ENCODE peak calls at places on chromosomes 6 and 20, in four cellular contexts. One of them, this sample, is unnamed.
A peak's percentile ranks its signal among the peaks of the same experiment; 100 is the strongest.

GRCh38 chr6:112639436-112639835 is 292.3 kb downstream of the RFPL4B start:
- DNase-seq in K562: no peak
- DNase-seq in H1: no peak
- DNase-seq in HepG2: no peak
- DNase-seq in this sample: no peak

GRCh38 chr6:120395330-120395729 is 939.0 kb downstream of the TBC1D32 start:
- DNase-seq in K562: no peak
- DNase-seq in H1: no peak
- DNase-seq in HepG2: no peak
- DNase-seq in this sample: no peak

GRCh38 chr6:122715725-122716124 is 63.8 kb upstream of the FABP7 start:
- DNase-seq in K562: peak; percentile 17
- DNase-seq in H1: no peak
- DNase-seq in HepG2: no peak
- DNase-seq in this sample: no peak

GRCh38 chr20:63537525-63538203 is 488 bp upstream of the PTK6 start:
- DNase-seq in K562: peak; percentile 91
- DNase-seq in HepG2: peak; percentile 86
- DNase-seq in H1: peak; percentile 97
- DNase-seq in this sample: peak; percentile 92

GRCh38 chr20:11734431-11734830 is 183.3 kb upstream of the BTBD3 start:
- DNase-seq in HepG2: no peak
- DNase-seq in K562: no peak
- DNase-seq in H1: no peak
- DNase-seq in this sample: no peak

GRCh38 chr6:144347447-144347758 is 62.3 kb downstream of the UTRN start:
- DNase-seq in K562: no peak
- DNase-seq in H1: no peak
- DNase-seq in HepG2: no peak
- DNase-seq in this sample: no peak

GRCh38 chr20:62597416-62598115 is 44.7 kb upstream of the SLCO4A1 start:
- DNase-seq in H1: no peak
- DNase-seq in HepG2: no peak
- DNase-seq in K562: no peak
- DNase-seq in this sample: no peak

GRCh38 chr6:88368071-88368787 is 202.1 kb upstream of the CNR1 start:
- DNase-seq in H1: no peak
- DNase-seq in HepG2: no peak
- DNase-seq in K562: no peak
- DNase-seq in this sample: no peak

GRCh38 chr6:164108869-164109769 is 694.6 kb downstream of the QKI start:
- DNase-seq in K562: no peak
- DNase-seq in HepG2: no peak
- DNase-seq in H1: no peak
- DNase-seq in this sample: no peak

GRCh38 chr6:102197211-102197610 is 803.7 kb downstream of the GRIK2 start:
- DNase-seq in HepG2: no peak
- DNase-seq in H1: peak; percentile 77
- DNase-seq in K562: no peak
- DNase-seq in this sample: peak; percentile 58

GRCh38 chr6:136014454-136015421 is 163.2 kb downstream of the PDE7B start:
- DNase-seq in K562: no peak
- DNase-seq in H1: no peak
- DNase-seq in HepG2: no peak
- DNase-seq in this sample: no peak

GRCh38 chr20:57266251-57267157 is at the start of gene BMP7:
- DNase-seq in HepG2: no peak
- DNase-seq in K562: no peak
- DNase-seq in H1: peak; percentile 87
- DNase-seq in this sample: peak; percentile 82

GRCh38 chr6:4270799-4271198 is 135.4 kb upstream of the ECI2 start:
- DNase-seq in HepG2: no peak
- DNase-seq in H1: no peak
- DNase-seq in K562: no peak
- DNase-seq in this sample: no peak

GRCh38 chr6:168102093-168102985 is 23.3 kb upstream of the FRMD1 start:
- DNase-seq in H1: no peak
- DNase-seq in K562: no peak
- DNase-seq in HepG2: no peak
- DNase-seq in this sample: peak; percentile 52

GRCh38 chr6:25315194-25315593 is 36.0 kb downstream of the CARMIL1 start:
- DNase-seq in K562: no peak
- DNase-seq in HepG2: no peak
- DNase-seq in H1: no peak
- DNase-seq in this sample: peak; percentile 70

GRCh38 chr20:10113746-10114145 is 79.0 kb downstream of the ANKEF1 start:
- DNase-seq in K562: no peak
- DNase-seq in H1: no peak
- DNase-seq in HepG2: no peak
- DNase-seq in this sample: no peak

GRCh38 chr6:24229694-24230093 is 103.7 kb downstream of the NRSN1 start:
- DNase-seq in K562: no peak
- DNase-seq in H1: no peak
- DNase-seq in HepG2: no peak
- DNase-seq in this sample: no peak

GRCh38 chr6:131225127-131225526 is 89.9 kb downstream of the AKAP7 start:
- DNase-seq in HepG2: no peak
- DNase-seq in K562: no peak
- DNase-seq in H1: no peak
- DNase-seq in this sample: no peak

GRCh38 chr20:47196091-47197081 is 160.1 kb downstream of the ZMYND8 start:
- DNase-seq in H1: peak; percentile 95
- DNase-seq in K562: peak; percentile 85
- DNase-seq in HepG2: peak; percentile 70
- DNase-seq in this sample: peak; percentile 94

GRCh38 chr6:33577106-33577535 is 3.0 kb downstream of the BAK1 start:
- DNase-seq in HepG2: no peak
- DNase-seq in H1: no peak
- DNase-seq in K562: peak; percentile 46
- DNase-seq in this sample: no peak

GRCh38 chr6:143294265-143294664 is 156.2 kb downstream of the ADAT2 start:
- DNase-seq in K562: no peak
- DNase-seq in H1: no peak
- DNase-seq in HepG2: no peak
- DNase-seq in this sample: no peak

GRCh38 chr6:42431877-42432276 is 19.8 kb downstream of the TRERF1 start:
- DNase-seq in HepG2: no peak
- DNase-seq in K562: no peak
- DNase-seq in H1: no peak
- DNase-seq in this sample: no peak

DNA sequence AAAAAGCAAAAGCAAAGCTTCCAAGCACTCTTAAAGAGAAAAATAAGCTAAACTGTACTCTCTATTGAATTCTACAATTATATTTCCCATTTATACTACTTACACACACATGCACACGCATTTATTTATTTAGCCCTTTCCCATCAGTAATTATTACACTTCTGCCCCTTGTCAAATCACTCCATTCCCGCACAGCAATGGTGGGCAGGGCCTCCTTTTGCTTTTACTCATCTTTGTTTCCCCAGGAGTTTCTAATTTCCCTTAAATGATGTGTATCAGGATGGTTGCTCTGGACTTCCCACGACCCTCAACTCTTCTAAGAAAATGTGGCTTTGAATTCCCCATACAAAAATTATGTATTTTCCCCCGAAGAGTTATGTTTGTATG is 19.9 kb downstream of the PXT1 start:
- DNase-seq in HepG2: no peak
- DNase-seq in H1: no peak
- DNase-seq in K562: no peak
- DNase-seq in this sample: no peak
- H2AFZ ChIP-seq in HepG2: peak overlapping the region; percentile 80
- H2AFZ ChIP-seq in H1: peak overlapping the region; percentile 90
- H2AFZ ChIP-seq in K562: peak overlapping the region; percentile 93
- H2AFZ ChIP-seq in this sample: peak overlapping the region; percentile 96

GRCh38 chr6:156425374-156425773 is 351.8 kb upstream of the ARID1B start:
- DNase-seq in K562: no peak
- DNase-seq in H1: no peak
- DNase-seq in HepG2: no peak
- DNase-seq in this sample: no peak
- TF ChIP-seq CREB1 in K562: no peak
- TF ChIP-seq CREB1 in H1: no peak
- TF ChIP-seq CREB1 in HepG2: no peak
- TF ChIP-seq CREB1 in this sample: no peak

DNA sequence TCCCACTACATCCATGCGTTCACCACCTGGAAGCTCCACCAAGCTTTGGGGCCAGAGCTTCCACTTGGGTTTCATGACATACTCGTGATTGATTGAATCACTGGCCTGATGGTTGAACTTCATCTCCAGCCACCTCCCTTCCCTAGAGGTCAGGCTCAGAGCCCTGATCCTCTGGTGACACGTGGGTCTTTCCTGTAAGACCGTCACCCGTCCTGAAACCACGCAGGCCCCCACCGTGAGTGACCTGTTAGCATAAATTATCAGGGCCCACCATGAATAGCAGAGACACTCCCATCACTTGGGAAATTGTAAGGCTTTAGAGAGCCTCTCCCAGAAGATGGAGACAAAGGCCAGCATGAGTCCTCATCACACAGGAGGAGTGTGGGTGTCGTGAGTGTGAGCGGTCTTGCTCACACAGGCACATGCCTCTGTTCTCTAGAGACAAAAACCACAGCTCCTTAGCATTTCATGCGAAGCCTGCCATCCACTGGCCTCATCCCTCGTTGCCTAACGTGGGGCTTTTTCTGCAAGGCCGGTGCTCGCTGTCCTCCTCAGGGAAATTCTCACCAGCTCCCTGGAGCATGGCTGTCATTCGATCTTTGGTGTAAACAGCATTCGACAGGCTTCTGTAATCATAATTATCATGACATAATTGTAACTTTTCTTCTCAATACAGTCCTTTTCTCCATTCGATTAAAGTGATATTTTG is 65.1 kb upstream of the DUSP22 start:
- DNase-seq in H1: no peak
- DNase-seq in HepG2: no peak
- DNase-seq in K562: no peak
- DNase-seq in this sample: no peak
- TF ChIP-seq CTCF in H1: no peak
- TF ChIP-seq CTCF in HepG2: peak; percentile 40
- TF ChIP-seq CTCF in K562: no peak
- TF ChIP-seq CTCF in this sample: peak; percentile 40

GRCh38 chr6:18096423-18096822 is 26.1 kb downstream of the NHLRC1 start:
- DNase-seq in K562: no peak
- DNase-seq in H1: no peak
- DNase-seq in HepG2: no peak
- DNase-seq in this sample: no peak
- H2AFZ ChIP-seq in K562: peak overlapping the region; percentile 51
- H2AFZ ChIP-seq in H1: no peak overlapping the region
- H2AFZ ChIP-seq in HepG2: no peak overlapping the region
- H2AFZ ChIP-seq in this sample: peak overlapping the region; percentile 16

GRCh38 chr6:15551798-15552197 is 111.0 kb downstream of the DTNBP1 start:
- DNase-seq in HepG2: no peak
- DNase-seq in K562: no peak
- DNase-seq in H1: no peak
- DNase-seq in this sample: no peak
- TF ChIP-seq CREB1 in HepG2: no peak
- TF ChIP-seq CREB1 in K562: no peak
- TF ChIP-seq CREB1 in H1: no peak
- TF ChIP-seq CREB1 in this sample: no peak

GRCh38 chr6:31811645-31812044 is 3.4 kb downstream of the HSPA1L start:
- DNase-seq in HepG2: no peak
- DNase-seq in K562: no peak
- DNase-seq in H1: no peak
- DNase-seq in this sample: no peak

GRCh38 chr6:31805939-31806469 is 762 bp downstream of the LSM2 start:
- DNase-seq in H1: no peak
- DNase-seq in HepG2: no peak
- DNase-seq in K562: peak; percentile 39
- DNase-seq in this sample: no peak

DNA sequence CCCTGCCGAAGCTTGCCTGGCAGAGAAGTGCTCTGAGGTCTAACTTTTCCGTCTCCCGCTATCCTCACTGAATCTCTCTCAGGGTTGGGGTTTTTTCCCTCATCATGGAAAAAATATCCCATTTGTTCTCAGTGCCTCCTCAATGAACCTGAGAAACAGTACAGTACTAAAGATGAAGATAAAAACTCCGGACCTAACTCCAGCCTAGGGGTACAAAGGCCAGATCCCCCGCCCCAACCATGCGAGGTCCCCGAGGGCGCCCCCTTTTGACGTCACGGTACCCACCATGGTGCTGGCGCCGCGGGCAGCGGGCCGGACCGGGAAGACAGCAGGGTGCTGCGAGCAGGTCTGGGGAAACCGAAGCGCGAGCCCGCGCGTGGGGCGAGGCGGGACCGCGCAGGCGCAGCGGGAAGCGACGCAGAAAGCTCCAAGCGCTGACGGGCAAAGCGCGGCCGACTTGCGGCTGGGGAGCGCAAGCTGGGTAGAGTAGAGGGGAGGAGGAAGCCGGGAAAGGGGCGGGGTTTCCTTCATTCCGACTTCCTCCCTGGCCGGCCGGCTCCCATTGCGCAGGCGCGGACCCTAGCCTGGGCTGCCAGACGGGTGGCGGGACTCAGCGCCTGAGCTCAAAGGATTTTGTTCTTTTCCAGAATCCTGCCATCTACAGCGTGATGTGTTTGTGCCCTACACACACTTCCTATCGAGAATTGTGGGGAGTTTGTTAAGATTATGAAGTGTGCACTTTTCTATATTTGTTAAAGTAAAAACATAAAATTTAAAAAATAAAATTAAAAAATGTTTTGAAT is at the start of gene LSM2:
- DNase-seq in HepG2: peak; percentile 96
- DNase-seq in K562: peak; percentile 100
- DNase-seq in H1: peak; percentile 99
- DNase-seq in this sample: peak; percentile 98
- TF ChIP-seq CTCF in HepG2: peak; percentile 89
- TF ChIP-seq CTCF in K562: peak; percentile 20
- TF ChIP-seq CTCF in H1: no peak
- TF ChIP-seq CTCF in this sample: peak; percentile 45

DNA sequence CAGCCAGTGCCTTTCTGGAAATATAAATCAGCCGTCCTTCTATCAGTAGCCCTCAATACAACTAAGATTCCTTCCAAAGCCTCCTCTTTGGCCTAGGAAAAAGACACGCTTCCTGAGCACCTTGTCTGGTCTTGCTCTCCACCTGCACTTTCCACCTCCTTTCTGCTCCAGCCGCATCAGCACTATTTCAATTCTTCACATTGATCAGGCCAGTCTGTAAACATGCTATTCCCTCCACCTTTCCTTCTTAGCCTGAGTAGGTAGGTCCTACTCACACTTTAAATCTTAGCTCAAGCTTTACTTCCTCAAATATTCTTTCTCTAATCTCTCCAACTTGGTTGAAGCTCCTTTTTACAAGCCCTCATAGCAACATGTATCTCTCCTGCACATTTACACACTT is 11.4 kb downstream of the RANBP9 start:
- DNase-seq in H1: no peak
- DNase-seq in K562: no peak
- DNase-seq in HepG2: no peak
- DNase-seq in this sample: no peak
- H2AFZ ChIP-seq in H1: no peak overlapping the region
- H2AFZ ChIP-seq in K562: no peak overlapping the region
- H2AFZ ChIP-seq in HepG2: no peak overlapping the region
- H2AFZ ChIP-seq in this sample: no peak overlapping the region

GRCh38 chr6:86744048-86744447 is 193.3 kb upstream of the HTR1E start:
- DNase-seq in HepG2: no peak
- DNase-seq in K562: no peak
- DNase-seq in H1: no peak
- DNase-seq in this sample: no peak
- TF ChIP-seq CREB1 in HepG2: no peak
- TF ChIP-seq CREB1 in K562: no peak
- TF ChIP-seq CREB1 in H1: no peak
- TF ChIP-seq CREB1 in this sample: no peak

GRCh38 chr6:39076086-39076992 is 27.8 kb downstream of the GLP1R start:
- DNase-seq in H1: no peak
- DNase-seq in K562: no peak
- DNase-seq in HepG2: no peak
- DNase-seq in this sample: no peak
- TF ChIP-seq CTCF in H1: no peak
- TF ChIP-seq CTCF in K562: no peak
- TF ChIP-seq CTCF in HepG2: no peak
- TF ChIP-seq CTCF in this sample: no peak

This sample was measured in GM23338.